ENCODE peak calls at places on chromosomes 4 and X, in four cellular contexts. O, P, G and Y are unnamed samples.
A peak's percentile ranks its signal among the peaks of the same experiment; 100 is the strongest.

GRCh38 chr4:46392421-46392820 is 2.5 kb upstream of the GABRA2 start:
- DNase-seq in O (no peak), P (no peak), G (no peak), Y (no peak)

GRCh38 chrX:132483951-132484350 is 4.9 kb downstream of the MBNL3 start:
- DNase-seq in O (no peak), P (no peak), G (no peak), Y (no peak)

GRCh38 chrX:151754641-151755215 is 20.2 kb downstream of the CNGA2 start:
- DNase-seq in O (no peak), P (no peak), G (no peak), Y (peak; percentile 63)

GRCh38 chr4:73867783-73868182 is 1.4 kb upstream of the CXCL1 start:
- DNase-seq in O (no peak), P (no peak), G (no peak), Y (no peak)

GRCh38 chr4:86013623-86014022 is 346.2 kb downstream of the MAPK10 start:
- DNase-seq in O (no peak), P (no peak), G (no peak), Y (peak; percentile 76)

GRCh38 chrX:82775426-82775825 is 732.7 kb upstream of the POU3F4 start:
- DNase-seq in O (no peak), P (no peak), G (no peak), Y (no peak)

GRCh38 chr4:175071123-175071522 is 153.0 kb downstream of the ADAM29 start:
- DNase-seq in O (no peak), P (no peak), G (no peak), Y (no peak)

GRCh38 chr4:156805696-156806095 is 165.9 kb downstream of the PDGFC start:
- DNase-seq in O (no peak), P (no peak), G (no peak), Y (peak; percentile 53)

GRCh38 chrX:12894074-12894691 is 12.2 kb upstream of the TLR8 start:
- DNase-seq in O (peak; percentile 17), P (peak; percentile 3), G (no peak), Y (no peak)

GRCh38 chr4:120009731-120010130 is 56.9 kb downstream of the MAD2L1 start:
- DNase-seq in O (no peak), P (no peak), G (peak; percentile 18), Y (peak; percentile 11)

GRCh38 chr4:98126141-98126540 is 17.1 kb downstream of the STPG2 start:
- DNase-seq in O (no peak), P (no peak), G (no peak), Y (no peak)

GRCh38 chr4:83413676-83414075 is 41.9 kb downstream of the HELQ start:
- DNase-seq in O (no peak), P (no peak), G (no peak), Y (no peak)

GRCh38 chr4:48641401-48641800 is 138.7 kb downstream of the FRYL start:
- DNase-seq in O (no peak), P (no peak), G (no peak), Y (no peak)